ENCODE peak calls at places on chromosome 13, in seven cellular contexts. W is A549, P is H1, J is K562, T is HepG2, L is SK-N-SH, C is GM12878. A is an unnamed sample.
A peak's percentile ranks its signal among the peaks of the same experiment; 100 is the strongest.

GRCh38 chr13:52428295-52428694 is 22.1 kb downstream of the VPS36 start:
- DNase-seq in W (no peak), P (no peak), J (no peak), T (peak; percentile 82), L (peak; percentile 33), C (no peak), A (peak; percentile 70)

GRCh38 chr13:114019367-114019766 is 45.5 kb upstream of the C13orf46 start:
- DNase-seq in W (peak; percentile 25), P (no peak), J (peak; percentile 84), T (no peak), L (peak; percentile 79), C (no peak), A (no peak)

GRCh38 chr13:112392719-112393118 is 16.6 kb downstream of the SPACA7 start:
- DNase-seq in W (no peak), P (no peak), J (no peak), T (no peak), L (no peak), C (no peak), A (no peak)

GRCh38 chr13:21297452-21297851 is 121.0 kb downstream of the MRPL57 start:
- DNase-seq in W (no peak), P (no peak), J (no peak), T (no peak), L (no peak), C (no peak), A (no peak)

GRCh38 chr13:52846567-52847321 is 1.7 kb downstream of the PCDH8 start:
- DNase-seq in W (no peak), P (peak; percentile 96), J (no peak), T (no peak), L (peak; percentile 75), C (no peak), A (peak; percentile 2)

GRCh38 chr13:108560092-108560491 is 69.3 kb upstream of the MYO16 start:
- DNase-seq in W (no peak), P (no peak), J (no peak), T (no peak), L (no peak), C (no peak), A (no peak)

GRCh38 chr13:40189885-40190655 is 476.4 kb downstream of the FOXO1 start:
- DNase-seq in W (no peak), P (no peak), J (no peak), T (no peak), L (peak; percentile 57), C (no peak), A (no peak)

GRCh38 chr13:73096173-73097117 is 37.6 kb downstream of the KLF5 start:
- DNase-seq in W (no peak), P (no peak), J (peak; percentile 11), T (peak; percentile 21), L (no peak), C (no peak), A (peak; percentile 38)

GRCh38 chr13:76398426-76398825 is 487.8 kb downstream of the KCTD12 start:
- DNase-seq in W (no peak), P (no peak), J (no peak), T (no peak), L (no peak), C (no peak), A (peak; percentile 5)

GRCh38 chr13:99351772-99352171 is 44.6 kb upstream of the GPR183 start:
- DNase-seq in W (no peak), P (peak; percentile 20), J (no peak), T (no peak), L (no peak), C (no peak), A (no peak)

GRCh38 chr13:98821372-98822237 is 69.1 kb upstream of the SLC15A1 start:
- DNase-seq in W (no peak), P (no peak), J (no peak), T (peak; percentile 51), L (peak; percentile 45), C (no peak), A (no peak)

GRCh38 chr13:42864952-42865634 is 83.7 kb downstream of the FAM216B start:
- DNase-seq in W (no peak), P (no peak), J (no peak), T (no peak), L (peak; percentile 45), C (no peak), A (no peak)

GRCh38 chr13:69761581-69761980 is 346.0 kb upstream of the ATXN8OS start:
- DNase-seq in W (no peak), P (no peak), J (no peak), T (no peak), L (no peak), C (no peak), A (no peak)

GRCh38 chr13:35744566-35745203 is 268.2 kb upstream of the MAB21L1 start:
- DNase-seq in W (no peak), P (peak; percentile 38), J (no peak), T (no peak), L (no peak), C (no peak), A (peak; percentile 16)

GRCh38 chr13:60397693-60398437 is 845 bp downstream of the TDRD3 start:
- DNase-seq in W (peak; percentile 30), P (no peak), J (no peak), T (peak; percentile 35), L (peak; percentile 26), C (no peak), A (peak; percentile 67)

GRCh38 chr13:30690282-30691188 is 44.8 kb upstream of the ALOX5AP start:
- DNase-seq in W (peak; percentile 49), P (no peak), J (no peak), T (no peak), L (no peak), C (no peak), A (peak; percentile 99)

GRCh38 chr13:45728759-45729158 is 26.6 kb downstream of the CBY2 start:
- DNase-seq in W (peak; percentile 14), P (peak; percentile 56), J (peak; percentile 20), T (peak; percentile 57), L (no peak), C (no peak), A (no peak)
- TF ChIP-seq RFX5 in W (no peak), P (no peak), J (no peak), T (no peak), L (no peak), C (no peak), A (no peak)

DNA sequence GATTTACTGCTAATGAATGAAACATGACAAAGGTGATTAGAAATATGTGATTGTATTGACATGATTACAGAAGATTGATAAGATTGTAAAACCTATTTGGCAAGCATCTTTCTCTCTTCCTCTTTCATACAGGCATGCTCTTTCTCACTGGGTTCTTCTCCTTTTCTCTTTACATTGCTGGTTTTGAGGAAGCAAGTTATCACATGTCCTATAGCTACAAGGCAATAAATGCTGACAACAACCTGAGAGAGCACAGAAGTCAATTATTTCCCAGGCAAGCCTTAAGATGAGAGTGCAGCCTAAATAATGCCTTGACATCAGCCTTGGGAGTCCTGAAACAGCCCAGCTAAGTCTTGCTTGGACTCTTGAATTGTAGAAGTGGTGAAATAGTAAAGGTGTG is 875.0 kb downstream of the SLITRK1 start:
- DNase-seq in W (no peak), P (no peak), J (no peak), T (no peak), L (no peak), C (no peak), A (no peak)
- TF ChIP-seq RFX5 in W (no peak), P (no peak), J (no peak), T (no peak), L (no peak), C (no peak), A (no peak)

DNA sequence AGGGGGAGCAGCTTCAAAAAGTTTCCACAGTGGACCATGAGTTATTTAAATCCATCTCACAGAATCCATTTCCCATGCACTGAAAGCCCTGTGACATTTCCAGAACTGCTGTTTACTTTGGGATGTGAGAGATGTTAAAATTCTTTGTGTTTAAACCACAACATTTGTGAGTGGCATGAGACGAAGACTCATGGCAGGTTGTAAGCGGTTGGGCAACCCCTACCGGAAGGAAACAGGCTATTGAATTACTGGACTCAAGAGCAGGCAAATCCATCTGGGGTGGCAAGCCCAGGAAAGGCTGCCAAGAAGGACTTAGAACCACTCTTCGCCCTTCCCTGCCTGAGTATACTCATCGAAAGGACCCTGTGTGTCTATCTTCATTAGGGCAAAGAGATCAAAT is 22.3 kb upstream of the CLDN10 start:
- DNase-seq in W (no peak), P (no peak), J (no peak), T (peak; percentile 38), L (no peak), C (no peak), A (peak; percentile 5)
- TF ChIP-seq RFX5 in W (no peak), P (no peak), J (no peak), T (no peak), L (no peak), C (no peak), A (no peak)

GRCh38 chr13:110521946-110522345 is 39.6 kb downstream of the RAB20 start:
- DNase-seq in W (no peak), P (no peak), J (no peak), T (no peak), L (no peak), C (no peak), A (no peak)
- TF ChIP-seq RFX5 in W (no peak), P (no peak), J (no peak), T (no peak), L (no peak), C (no peak), A (no peak)

A was measured in IMR-90.